ENCODE peak calls at places on chromosomes 7 and 10, in eight cellular contexts. P is lower leg skin, Z is breast epithelium, V is fibroblast of pulmonary artery, O is adrenal gland, N is MM.1S, F is brain microvascular endothelial cell, X is transverse colon. R is an unnamed sample.

GRCh38 chr10:84286695-84287094 is 41.7 kb upstream of the CCSER2 start:
- DNase-seq in O (no peak), Z (no peak), X (no peak), F (no peak), V (no peak), P (no peak), N (no peak), R (no peak)

GRCh38 chr7:50556247-50556976 is 8.8 kb downstream of the DDC start:
- DNase-seq in V (peak), F (no peak), O (no peak), P (no peak), X (peak), N (no peak), Z (no peak), R (peak)

GRCh38 chr7:96538632-96539031 is 171.0 kb downstream of the SEM1 start:
- DNase-seq in O (no peak), Z (no peak), P (no peak), X (no peak), V (no peak), F (no peak), N (no peak), R (no peak)

GRCh38 chr10:118522791-118523498 is 72.5 kb downstream of the PRLHR start:
- DNase-seq in V (peak), P (no peak), Z (no peak), X (no peak), N (no peak), O (no peak), F (peak), R (peak)

GRCh38 chr7:37433166-37433565 is 15.5 kb downstream of the ELMO1 start:
- DNase-seq in O (no peak), F (no peak), X (no peak), V (no peak), P (no peak), Z (no peak), N (no peak), R (no peak)

GRCh38 chr10:114821915-114822770 is 563 bp downstream of the FHIP2A start:
- DNase-seq in V (peak), P (peak), X (peak), F (peak), O (peak), Z (no peak), N (peak), R (peak)

GRCh38 chr10:92574545-92575377 is 868 bp upstream of the IDE start:
- DNase-seq in Z (no peak), P (no peak), X (no peak), F (peak), O (no peak), N (peak), V (peak), R (no peak)

GRCh38 chr7:112484671-112485097 is 3.9 kb downstream of the LSMEM1 start:
- DNase-seq in V (peak), Z (no peak), X (no peak), O (peak), P (peak), N (no peak), F (peak), R (peak)

GRCh38 chr10:132420469-132421376 is 23.7 kb downstream of the PWWP2B start:
- DNase-seq in P (no peak), V (no peak), X (peak), Z (no peak), N (no peak), F (no peak), O (peak), R (peak)

GRCh38 chr7:150806454-150806853 is 5.9 kb downstream of the TMEM176A start:
- DNase-seq in F (no peak), X (no peak), Z (no peak), O (no peak), N (no peak), P (no peak), V (no peak), R (no peak)

GRCh38 chr10:118343115-118343514 is 991 bp upstream of the FAM204A start:
- DNase-seq in F (peak), O (no peak), P (no peak), Z (no peak), N (no peak), X (no peak), V (peak), R (peak)

GRCh38 chr10:60871215-60871614 is 72.8 kb downstream of the RHOBTB1 start:
- DNase-seq in V (no peak), N (no peak), P (no peak), O (no peak), X (no peak), F (no peak), Z (no peak), R (no peak)

GRCh38 chr10:60870803-60871202 is 73.2 kb downstream of the RHOBTB1 start:
- DNase-seq in Z (no peak), P (no peak), F (no peak), O (no peak), N (no peak), X (no peak), V (no peak), R (no peak)

GRCh38 chr10:60872451-60872850 is 71.5 kb downstream of the RHOBTB1 start:
- DNase-seq in Z (no peak), P (no peak), V (no peak), N (no peak), F (no peak), X (no peak), O (no peak), R (no peak)

GRCh38 chr10:60868946-60869345 is 75.0 kb downstream of the RHOBTB1 start:
- DNase-seq in F (no peak), V (no peak), X (no peak), P (no peak), Z (no peak), O (no peak), N (no peak), R (no peak)

GRCh38 chr10:60869916-60870728 is 73.9 kb downstream of the RHOBTB1 start:
- DNase-seq in P (no peak), V (no peak), O (no peak), N (no peak), Z (no peak), X (no peak), F (no peak), R (no peak)
- TF ChIP-seq CTCF in P (no peak), V (peak), O (no peak), N (no peak), Z (no peak), X (no peak), F (peak), R (peak)

GRCh38 chr10:31774291-31774900 is 154.2 kb downstream of the ARHGAP12 start:
- DNase-seq in P (no peak), O (no peak), F (no peak), Z (no peak), X (no peak), N (no peak), V (no peak), R (peak)
- H3K4me3 ChIP-seq in P (no peak), O (no peak), F (no peak), Z (no peak), X (no peak), N (no peak), V (no peak), R (no peak)

GRCh38 chr10:3886191-3886590 is 101.2 kb upstream of the KLF6 start:
- DNase-seq in N (no peak), F (peak), O (peak), V (peak), P (no peak), X (no peak), Z (no peak), R (peak)

GRCh38 chr10:3889961-3890522 is 105.0 kb upstream of the KLF6 start:
- DNase-seq in Z (no peak), V (peak), P (no peak), N (no peak), X (no peak), F (peak), O (peak), R (peak)

GRCh38 chr10:3886666-3887251 is 101.8 kb upstream of the KLF6 start:
- DNase-seq in Z (no peak), N (no peak), O (peak), V (peak), X (no peak), F (peak), P (no peak), R (peak)

GRCh38 chr10:3887404-3887803 is 102.4 kb upstream of the KLF6 start:
- DNase-seq in V (no peak), Z (no peak), N (no peak), O (no peak), X (no peak), F (peak), P (no peak), R (peak)

DNA sequence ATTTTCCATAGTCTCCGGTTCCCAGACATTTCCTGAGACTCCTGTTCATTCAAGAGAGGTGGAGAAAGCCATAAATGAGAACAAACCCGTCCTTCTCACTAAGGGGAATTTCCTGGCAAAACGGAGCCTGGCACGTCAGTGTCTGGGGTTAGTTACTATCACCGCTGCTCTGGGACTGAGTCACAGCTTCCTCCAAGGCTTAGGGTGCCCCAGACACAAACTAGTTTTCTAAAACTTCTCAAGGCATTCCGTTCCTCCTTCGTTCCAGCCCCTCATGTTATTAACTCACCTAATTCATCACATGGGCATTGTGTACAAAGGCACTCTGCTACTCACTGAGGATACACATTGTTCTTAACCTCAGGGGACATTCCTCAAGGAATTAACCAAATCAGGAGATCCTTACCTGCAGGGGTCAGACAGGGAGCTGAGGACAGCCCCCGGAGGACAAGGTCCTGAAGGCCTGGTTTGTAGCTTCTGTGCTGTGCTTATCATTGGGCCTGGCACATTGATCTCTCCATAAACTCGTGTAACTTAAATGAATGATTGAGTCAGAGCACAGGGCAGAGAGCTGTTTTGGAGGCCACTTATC is 103.0 kb upstream of the KLF6 start:
- DNase-seq in X (peak), V (peak), N (no peak), O (peak), P (peak), F (peak), Z (no peak), R (peak)
- TF ChIP-seq CTCF in X (no peak), V (no peak), N (no peak), O (no peak), P (no peak), F (no peak), Z (no peak), R (peak)

DNA sequence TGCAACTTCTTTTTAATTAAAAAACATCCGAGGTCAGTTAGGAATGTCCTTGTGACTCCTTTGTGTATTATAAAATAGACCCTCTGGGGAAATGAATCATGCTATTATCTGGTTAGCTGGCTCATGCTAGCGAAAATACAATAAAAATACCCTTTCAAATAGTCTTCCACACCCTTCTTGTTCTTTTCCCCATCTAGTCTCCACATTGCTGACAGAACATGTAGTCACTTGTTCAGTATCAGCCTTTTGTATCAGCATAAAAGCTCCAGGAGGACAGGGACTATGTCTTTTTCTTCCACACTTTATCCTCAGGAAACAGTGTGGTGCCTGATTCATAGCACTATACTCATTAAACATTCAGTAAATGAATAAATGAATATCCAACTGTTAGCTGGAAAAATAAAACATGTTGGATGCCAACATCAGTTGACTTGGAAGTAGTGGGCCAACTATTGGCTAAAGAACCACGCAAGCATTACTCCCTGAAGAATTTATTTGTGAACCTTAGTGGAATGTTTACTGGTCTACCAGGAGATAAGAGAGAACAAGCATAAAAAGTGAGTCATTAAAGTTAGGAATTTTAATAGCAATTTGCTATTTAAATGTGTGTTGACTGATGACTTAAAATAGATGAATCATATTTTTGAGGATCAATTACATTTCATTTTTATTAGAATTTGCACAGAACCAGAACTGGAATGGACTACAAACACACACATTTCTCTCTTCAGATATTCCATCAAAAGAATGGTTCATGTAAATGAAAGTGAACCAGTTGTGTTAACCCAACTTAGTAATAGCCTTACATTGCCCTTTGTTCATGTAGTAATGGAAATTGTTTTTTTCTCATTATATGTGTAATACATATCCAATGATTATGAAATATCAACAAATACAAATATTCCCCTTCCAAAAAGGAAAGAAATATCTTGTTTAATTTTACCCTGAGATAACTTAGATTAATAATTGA is 129.6 kb downstream of the DKK1 start:
- DNase-seq in N (no peak), V (peak), X (no peak), O (no peak), Z (no peak), F (peak), P (no peak), R (peak)
- H3K4me3 ChIP-seq in N (no peak), V (no peak), X (no peak), O (no peak), Z (no peak), F (no peak), P (no peak), R (no peak)

DNA sequence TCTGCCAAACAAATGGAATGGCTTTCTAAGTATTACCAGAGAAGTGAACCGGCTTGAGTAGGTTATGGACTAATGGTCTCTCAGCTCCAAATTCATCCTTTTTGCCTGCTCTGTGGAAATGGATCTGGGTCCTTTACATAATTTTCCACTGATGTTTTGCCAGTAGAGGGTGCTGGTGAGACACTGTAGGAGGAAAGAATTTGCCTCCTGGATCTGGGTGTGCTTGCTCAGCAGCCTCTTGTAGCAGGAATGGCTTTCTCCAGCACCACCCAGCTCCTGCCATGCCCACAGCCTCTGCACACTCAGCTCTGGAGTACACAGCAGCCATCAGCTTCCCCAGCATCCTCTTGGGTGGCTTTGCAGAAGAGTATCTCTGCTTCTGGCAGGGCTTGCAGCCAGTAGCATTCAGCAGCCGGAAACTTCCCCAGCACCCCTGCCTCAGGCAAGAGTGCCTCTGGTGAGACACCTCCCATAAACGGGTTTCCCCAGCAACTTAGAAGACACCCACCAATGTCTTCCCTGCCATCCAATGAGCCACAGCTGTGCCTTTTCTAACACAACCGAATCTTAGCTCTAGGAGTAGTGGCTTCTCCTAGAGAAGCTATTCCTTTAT is 235.0 kb upstream of the PLPP4 start:
- DNase-seq in P (no peak), F (peak), X (no peak), Z (no peak), V (peak), O (no peak), N (peak), R (peak)
- TF ChIP-seq CTCF in P (no peak), F (peak), X (peak), Z (no peak), V (peak), O (no peak), N (peak), R (peak)

GRCh38 chr10:79981356-79981672 is 32.4 kb upstream of the SFTPD start:
- DNase-seq in F (no peak), P (no peak), N (no peak), Z (no peak), O (no peak), V (no peak), X (no peak), R (no peak)
- H3K4me3 ChIP-seq in F (peak), P (peak), N (peak), Z (peak), O (no peak), V (peak), X (peak), R (peak)

DNA sequence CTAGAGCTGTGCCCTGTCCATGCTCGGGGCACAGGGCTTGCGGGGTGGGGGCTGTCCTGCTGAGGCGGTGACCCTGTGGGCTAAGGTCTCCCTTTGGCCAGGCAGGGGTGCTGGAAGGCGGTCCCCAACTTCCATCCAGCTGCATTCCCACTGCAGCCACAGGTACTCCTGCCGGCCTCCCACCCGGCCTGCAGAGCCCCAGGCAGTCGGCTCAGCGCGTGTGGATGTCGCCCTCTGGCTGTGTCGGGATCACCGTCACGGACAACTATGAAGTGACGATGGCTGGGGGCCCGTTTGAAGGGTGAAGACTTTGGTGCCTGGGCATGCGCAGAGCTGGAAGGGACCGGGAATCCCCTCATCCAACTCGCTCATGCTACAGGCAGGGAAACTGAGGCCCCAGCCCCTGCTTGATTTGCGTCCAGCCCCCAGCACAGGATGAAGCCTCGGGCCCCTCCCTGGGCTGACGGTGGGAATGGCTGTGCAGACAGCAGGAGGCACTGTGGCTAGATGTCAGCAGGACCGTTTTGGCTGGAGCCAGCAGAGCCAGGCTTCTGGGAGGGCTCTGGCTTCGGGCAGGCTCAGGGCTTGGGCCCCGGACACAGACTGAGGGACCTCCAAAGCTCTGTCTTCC is 2.3 kb upstream of the TMEM184A start:
- DNase-seq in N (no peak), Z (no peak), X (no peak), O (no peak), P (no peak), F (no peak), V (no peak), R (no peak)
- TF ChIP-seq CTCF in N (no peak), Z (no peak), X (no peak), O (no peak), P (no peak), F (peak), V (peak), R (peak)

GRCh38 chr7:1531979-1532455 is 1.5 kb downstream of the MAFK start:
- DNase-seq in O (no peak), Z (no peak), V (peak), X (no peak), P (no peak), F (no peak), N (no peak), R (no peak)

GRCh38 chr7:1531263-1531978 is 919 bp downstream of the MAFK start:
- DNase-seq in O (peak), P (no peak), Z (peak), F (no peak), N (no peak), V (peak), X (peak), R (peak)

GRCh38 chr7:1533255-1533568 is 2.7 kb downstream of the MAFK start:
- DNase-seq in O (no peak), N (no peak), Z (no peak), X (no peak), P (no peak), F (no peak), V (no peak), R (no peak)

GRCh38 chr7:1533569-1534329 is 3.2 kb downstream of the MAFK start:
- DNase-seq in X (peak), Z (peak), O (peak), P (no peak), F (peak), V (peak), N (no peak), R (peak)

GRCh38 chr7:1532456-1533254 is 2.2 kb downstream of the MAFK start:
- DNase-seq in N (no peak), X (peak), O (peak), V (peak), P (peak), F (peak), Z (peak), R (peak)
- H3K4me3 ChIP-seq in N (no peak), X (peak), O (no peak), V (peak), P (peak), F (peak), Z (peak), R (peak)

GRCh38 chr10:113780681-113781250 is 29.3 kb downstream of the PLEKHS1 start:
- DNase-seq in X (no peak), O (no peak), F (no peak), Z (no peak), V (no peak), N (no peak), P (no peak), R (no peak)
- TF ChIP-seq CTCF in X (peak), O (no peak), F (peak), Z (no peak), V (no peak), N (no peak), P (no peak), R (no peak)

DNA sequence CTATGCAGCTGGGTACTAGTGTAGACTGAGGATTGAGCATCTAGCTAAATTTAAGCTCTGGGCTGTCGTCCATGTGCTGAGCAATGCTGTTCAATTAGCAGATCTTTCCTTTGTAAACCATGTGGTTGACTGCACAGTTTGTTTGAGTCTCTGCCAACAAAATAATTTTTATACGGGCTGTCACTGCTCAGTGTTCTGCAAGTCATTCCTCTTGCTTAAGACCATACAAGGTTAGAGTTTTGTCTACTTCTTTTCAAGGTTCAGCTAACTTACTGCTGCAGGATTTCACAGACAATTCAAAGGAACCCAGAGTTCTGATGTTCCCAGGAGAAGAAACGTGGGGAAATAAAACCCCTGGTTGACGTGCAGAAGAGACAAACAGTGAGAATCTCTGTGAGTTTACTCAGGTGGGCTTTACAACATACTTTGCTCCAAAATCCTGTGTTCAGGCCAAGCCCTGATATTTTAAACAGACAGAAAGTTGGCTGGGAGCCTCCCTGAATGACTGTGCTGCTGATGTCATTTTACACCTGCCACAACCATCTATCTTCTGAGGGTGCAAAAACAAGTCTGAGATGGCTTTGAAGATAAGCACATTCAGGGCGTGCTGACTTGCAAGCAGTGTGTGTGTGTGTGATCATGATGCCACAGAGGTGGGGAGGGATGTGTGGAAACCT is 177.1 kb upstream of the SVIL start:
- DNase-seq in N (no peak), F (peak), V (peak), P (peak), Z (no peak), X (peak), O (peak), R (peak)
- H3K4me3 ChIP-seq in N (no peak), F (no peak), V (no peak), P (no peak), Z (no peak), X (no peak), O (no peak), R (no peak)

R was measured in AG10803.